ENCODE peak calls at places on chromosomes 4 and X, in seven cellular contexts. V, T, Q, C, X, Z and O are unnamed samples.

GRCh38 chr4:119682080-119682479 is 53.5 kb upstream of the PDE5A start:
- DNase-seq in C (no peak), X (no peak), Z (no peak), Q (no peak), T (no peak), V (no peak), O (no peak)

GRCh38 chr4:10887600-10887999 is 203.0 kb upstream of the CLNK start:
- DNase-seq in C (no peak), X (no peak), V (no peak), Q (no peak), Z (no peak), T (no peak), O (no peak)

GRCh38 chrX:88244066-88244465 is 503.0 kb upstream of the CPXCR1 start:
- DNase-seq in Z (no peak), C (no peak), V (no peak), Q (no peak), X (no peak), T (no peak), O (no peak)

GRCh38 chrX:1465261-1466231 is 12.8 kb upstream of the ASMTL start:
- DNase-seq in Z (no peak), T (peak), C (peak), Q (no peak), X (no peak), V (peak), O (peak)

GRCh38 chrX:9341305-9342201 is 123.3 kb upstream of the TBL1X start:
- DNase-seq in C (peak), V (peak), Z (no peak), Q (peak), X (peak), T (peak), O (peak)

GRCh38 chr4:6345096-6345830 is 75.6 kb downstream of the WFS1 start:
- DNase-seq in X (no peak), C (no peak), V (no peak), Q (no peak), T (no peak), Z (no peak), O (no peak)

GRCh38 chr4:45640281-45640680 is 483.6 kb downstream of the GABRG1 start:
- DNase-seq in Z (no peak), Q (no peak), X (no peak), C (no peak), T (no peak), V (no peak), O (no peak)

GRCh38 chr4:168537086-168537485 is 40.2 kb downstream of the PALLD start:
- DNase-seq in X (no peak), Z (no peak), Q (no peak), V (no peak), C (no peak), T (no peak), O (no peak)

GRCh38 chrX:119194631-119195030 is 41.5 kb upstream of the PGRMC1 start:
- DNase-seq in Z (no peak), V (no peak), T (no peak), Q (peak), X (no peak), C (no peak), O (no peak)

GRCh38 chr4:123804171-123804721 is 407.7 kb downstream of the SPRY1 start:
- DNase-seq in X (no peak), V (no peak), C (no peak), Z (no peak), Q (no peak), T (no peak), O (no peak)

GRCh38 chr4:54268151-54268550 is 39.1 kb downstream of the PDGFRA start:
- DNase-seq in C (no peak), V (no peak), Q (peak), X (no peak), T (no peak), Z (no peak), O (no peak)

GRCh38 chr4:156638332-156638731 is 333.3 kb downstream of the PDGFC start:
- DNase-seq in T (no peak), V (no peak), Q (peak), C (no peak), X (no peak), Z (no peak), O (no peak)

GRCh38 chrX:55135171-55135570 is 46.4 kb downstream of the PAGE2 start:
- DNase-seq in Q (peak), Z (no peak), V (peak), T (no peak), X (no peak), C (no peak), O (no peak)

GRCh38 chr4:74087481-74087880 is 11.5 kb downstream of the CXCL2 start:
- DNase-seq in X (no peak), T (no peak), C (no peak), Z (no peak), Q (no peak), V (no peak), O (no peak)

GRCh38 chrX:47707031-47707780 is 48.2 kb upstream of the UXT start:
- DNase-seq in X (no peak), Q (peak), Z (no peak), T (no peak), C (no peak), V (no peak), O (no peak)

GRCh38 chrX:20383487-20383886 is 116.8 kb upstream of the RPS6KA3 start:
- DNase-seq in Z (no peak), C (no peak), Q (no peak), X (no peak), V (no peak), T (no peak), O (no peak)

DNA sequence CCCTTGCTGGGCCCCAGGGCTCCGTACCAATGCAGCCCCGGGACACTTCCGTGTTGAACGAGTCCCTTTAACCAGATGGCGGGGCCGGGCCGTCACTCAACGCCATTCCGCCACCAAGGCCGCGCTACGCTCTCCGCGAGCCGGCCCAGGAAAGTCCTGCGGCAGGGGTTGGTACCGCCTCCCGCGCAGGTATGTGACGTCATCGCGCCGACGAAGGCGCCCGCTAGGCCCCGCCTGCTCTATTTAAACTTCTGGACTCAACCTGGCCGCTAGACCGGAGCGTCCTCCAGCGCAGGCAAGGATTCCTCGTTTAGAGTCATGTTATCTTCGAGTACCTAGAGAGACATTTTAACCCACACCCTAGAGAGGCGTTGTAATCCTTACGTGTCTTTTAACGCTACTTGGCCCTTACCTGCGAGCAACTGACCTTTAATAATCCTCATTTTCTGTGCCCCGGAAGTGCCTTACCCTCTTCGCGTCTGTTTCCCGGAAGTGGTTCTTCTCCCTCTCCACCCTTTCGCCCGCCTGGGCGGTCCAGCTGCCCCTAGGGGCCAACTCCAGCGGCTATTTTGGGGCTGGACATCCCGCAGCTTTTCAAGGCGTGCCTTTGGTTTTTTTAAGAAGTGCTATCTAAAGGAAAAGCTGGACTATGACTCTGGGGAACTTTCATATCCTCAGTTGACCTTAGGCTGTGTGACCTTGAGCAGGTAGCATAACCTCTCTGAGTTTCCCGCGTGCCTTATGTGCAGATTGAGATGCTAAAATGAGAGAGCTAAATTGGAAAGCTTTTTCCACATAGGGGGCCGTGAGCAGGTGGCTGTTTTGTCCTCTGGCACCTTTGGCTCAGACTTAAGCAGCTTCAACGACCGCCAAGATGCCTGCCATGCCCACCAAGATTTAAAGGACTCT is at the start of gene PNPLA4:
- DNase-seq in V (peak), T (peak), C (peak), X (peak), Q (peak), Z (no peak), O (peak)
- TF ChIP-seq CTCF in V (no peak), T (no peak), C (no peak), X (no peak), Q (peak), Z (no peak), O (peak)

DNA sequence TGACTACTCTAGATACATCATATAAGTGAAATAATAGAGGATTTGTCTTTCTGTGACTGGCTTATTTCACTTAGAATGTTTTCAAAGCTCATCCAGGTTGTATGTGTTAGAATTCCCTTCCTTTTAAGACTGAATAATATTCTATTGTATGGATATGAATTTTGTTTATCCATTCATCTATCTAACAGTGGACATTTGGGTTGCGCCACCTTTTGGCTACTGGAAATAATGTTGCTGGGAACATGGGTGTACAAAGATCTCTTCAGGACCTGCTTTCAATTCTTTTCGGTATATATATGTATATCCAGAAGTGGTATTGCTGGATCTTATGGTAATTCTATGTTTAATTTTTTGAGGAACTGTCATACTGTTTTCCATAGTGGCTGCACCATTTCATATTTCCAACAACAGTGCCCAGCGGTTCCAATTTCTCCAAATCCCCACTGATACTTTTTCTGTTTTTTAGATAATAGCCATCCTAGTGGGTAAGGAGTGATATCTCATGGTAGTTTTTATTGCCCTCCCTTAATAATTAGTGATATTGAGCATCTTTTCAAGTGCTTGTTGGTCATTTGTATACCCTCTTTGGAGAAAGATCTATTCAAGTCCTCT is 3.4 kb upstream of the SCD5 start:
- DNase-seq in Z (no peak), T (no peak), X (no peak), V (peak), Q (peak), C (no peak), O (no peak)
- TF ChIP-seq CTCF in Z (peak), T (no peak), X (peak), V (peak), Q (peak), C (peak), O (no peak)

DNA sequence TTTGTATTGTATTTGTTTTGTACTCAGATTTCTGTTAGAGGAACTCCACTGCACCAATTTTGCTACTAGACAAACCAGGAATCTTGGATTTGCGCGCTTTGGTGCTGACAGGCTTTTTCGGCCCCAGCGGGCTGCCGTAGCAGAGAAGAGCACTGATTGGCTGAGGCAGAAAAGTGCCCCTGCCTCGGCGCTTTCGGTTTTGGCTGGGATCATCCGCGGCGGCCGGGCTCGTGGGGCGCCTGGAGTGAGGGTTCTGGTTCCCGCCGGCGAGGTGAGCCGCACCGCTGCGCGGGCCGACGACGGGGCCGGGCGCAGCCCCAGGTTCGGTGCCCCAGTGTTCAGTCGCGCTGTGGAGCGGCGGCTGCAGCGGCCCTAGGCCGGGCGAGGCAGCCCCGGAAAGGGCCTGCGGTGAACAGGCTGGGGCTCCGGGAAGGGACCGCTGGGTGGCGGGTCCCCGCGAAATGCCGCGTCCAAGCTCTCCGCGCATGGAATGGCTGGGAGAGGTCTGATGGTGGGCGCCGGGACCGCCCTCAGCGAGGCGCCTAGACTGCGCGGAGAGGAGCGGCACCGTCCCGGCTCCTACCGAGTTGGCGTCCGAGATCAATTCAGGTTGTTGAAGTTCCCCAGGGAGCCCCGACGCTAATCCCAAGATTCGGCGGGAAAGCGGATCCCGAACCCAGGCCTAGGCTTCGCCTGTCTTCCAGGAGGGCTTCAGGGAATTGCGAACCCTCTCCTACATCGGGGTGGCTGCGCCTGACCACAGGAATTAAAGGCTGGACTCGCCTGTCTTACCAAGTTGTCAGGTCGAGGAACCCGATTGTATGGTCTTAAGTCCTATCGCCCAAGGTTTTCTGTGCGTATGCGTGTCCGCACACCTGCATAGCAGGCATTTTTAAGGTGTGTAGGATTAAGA is at the start of gene LSM6:
- DNase-seq in Q (peak), V (peak), Z (peak), X (peak), C (peak), T (peak), O (peak)
- TF ChIP-seq CTCF in Q (no peak), V (no peak), Z (no peak), X (no peak), C (no peak), T (no peak), O (peak)

GRCh38 chr4:147787204-147787603 is 55.3 kb downstream of the ARHGAP10 start:
- DNase-seq in Z (no peak), Q (peak), T (no peak), V (no peak), C (no peak), X (no peak), O (no peak)
- TF ChIP-seq CTCF in Z (no peak), Q (no peak), T (no peak), V (no peak), C (no peak), X (no peak), O (no peak)

GRCh38 chrX:51641421-51642021 is 22.8 kb upstream of the CENPVL3 start:
- DNase-seq in V (no peak), Z (peak), T (no peak), Q (peak), X (peak), C (no peak), O (no peak)
- TF ChIP-seq CTCF in V (no peak), Z (no peak), T (no peak), Q (peak), X (no peak), C (peak), O (peak)

DNA sequence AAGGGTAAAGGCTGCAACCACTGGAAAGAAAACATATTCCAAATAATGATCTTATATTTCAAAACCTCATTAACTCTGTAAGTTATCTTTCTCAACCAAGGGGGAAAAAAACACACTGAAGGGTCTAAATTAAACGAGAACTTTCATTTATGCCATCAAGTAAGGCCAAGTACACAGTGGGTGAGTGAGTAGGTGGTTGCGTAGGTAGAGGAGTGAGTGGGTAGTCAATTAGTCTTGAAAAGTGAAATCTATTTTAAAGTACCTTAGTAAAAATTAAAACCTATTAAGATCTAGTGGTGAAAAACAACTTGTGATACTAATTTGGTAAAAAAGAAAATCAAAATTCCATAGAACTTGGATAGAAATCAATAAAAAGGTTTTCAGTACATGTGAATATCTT is 3.5 kb downstream of the CASK start:
- DNase-seq in C (no peak), Q (no peak), Z (no peak), V (no peak), X (no peak), T (no peak), O (no peak)
- TF ChIP-seq CTCF in C (no peak), Q (no peak), Z (no peak), V (no peak), X (no peak), T (no peak), O (no peak)

GRCh38 chr4:81375745-81376144 is 96.0 kb downstream of the RASGEF1B start:
- DNase-seq in C (no peak), V (no peak), T (no peak), Z (no peak), Q (no peak), X (no peak), O (no peak)
- TF ChIP-seq CTCF in C (no peak), V (no peak), T (no peak), Z (no peak), Q (no peak), X (no peak), O (no peak)

DNA sequence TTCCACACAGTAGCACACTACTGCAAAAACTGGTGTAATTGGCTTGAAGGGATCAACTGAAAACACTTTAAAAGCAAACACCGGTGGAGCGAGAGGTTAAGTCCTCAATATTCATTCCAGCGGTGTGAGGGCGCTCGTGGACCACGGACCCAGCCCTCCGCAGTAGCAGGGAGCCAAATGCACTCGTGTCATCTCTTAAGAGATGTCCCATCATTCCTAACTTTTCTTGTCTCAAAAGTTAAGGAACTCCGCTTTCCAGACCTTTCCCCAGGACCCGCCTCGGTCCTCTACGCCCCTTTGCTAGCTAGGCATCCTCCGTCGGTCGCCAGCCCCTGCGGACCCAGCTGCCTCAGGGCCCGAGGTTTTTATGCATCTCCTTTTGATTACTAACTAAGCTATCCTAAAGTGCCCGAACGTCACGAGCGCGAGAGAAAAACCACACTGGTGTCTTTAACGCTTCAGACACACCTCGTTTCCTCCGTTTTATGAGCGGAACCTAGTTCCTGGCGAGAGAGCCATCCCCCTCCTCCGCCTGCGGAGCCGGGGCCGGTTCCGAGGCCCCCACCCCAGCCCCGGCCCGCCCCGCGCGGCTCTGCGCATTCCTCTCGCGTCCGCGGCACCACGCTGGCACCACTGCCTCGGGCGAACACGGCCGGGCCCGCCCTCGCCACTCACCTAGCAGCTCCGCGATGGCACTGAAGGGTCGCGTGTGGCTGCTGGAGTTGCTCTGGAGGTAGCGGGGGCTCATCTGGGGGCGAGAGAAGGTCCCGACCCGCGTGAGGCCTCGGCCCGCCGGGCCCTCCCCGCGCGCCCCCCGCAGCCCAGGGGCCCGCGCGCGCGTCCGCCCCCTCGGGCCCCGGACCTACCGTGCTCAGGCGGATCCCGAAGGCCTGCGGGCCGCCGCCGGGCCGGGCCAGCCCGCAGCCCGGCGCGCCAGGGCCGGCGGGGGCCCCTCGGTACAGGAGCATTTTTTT is 723 bp downstream of the MORC4 start:
- DNase-seq in Q (peak), V (peak), Z (no peak), T (peak), C (peak), X (peak), O (no peak)
- TF ChIP-seq CTCF in Q (peak), V (no peak), Z (peak), T (no peak), C (peak), X (no peak), O (no peak)